ENCODE peak calls at places on chromosomes 16 and 17, in four cellular contexts. U is A549, K is HCT116, W is H1. V is an unnamed sample.

GRCh38 chr16:34078697-34079096 is 619.3 kb downstream of the TP53TG3F start:
- DNase-seq in U (no peak), K (no peak), W (no peak), V (peak)

GRCh38 chr17:80845121-80845862 is 146.3 kb upstream of the CHMP6 start:
- DNase-seq in U (no peak), K (no peak), W (no peak), V (no peak)

GRCh38 chr17:6070280-6070894 is at the start of gene WSCD1:
- DNase-seq in U (peak), K (no peak), W (no peak), V (no peak)

GRCh38 chr16:21283521-21284289 is 5.6 kb upstream of the CRYM start:
- DNase-seq in U (peak), K (no peak), W (peak), V (peak)

GRCh38 chr16:74480150-74481029 is 59.1 kb upstream of the CLEC18B start:
- DNase-seq in U (peak), K (peak), W (no peak), V (no peak)

GRCh38 chr16:67861877-67862276 is 11.0 kb upstream of the EDC4 start:
- DNase-seq in U (no peak), K (no peak), W (no peak), V (no peak)

GRCh38 chr16:66961065-66961744 is at the start of gene CES3:
- DNase-seq in U (peak), K (peak), W (peak), V (peak)

GRCh38 chr16:68444058-68444657 is 4.2 kb downstream of the SMPD3 start:
- DNase-seq in U (no peak), K (no peak), W (no peak), V (peak)

GRCh38 chr16:24609740-24610420 is 70.5 kb downstream of the RBBP6 start:
- DNase-seq in U (no peak), K (no peak), W (no peak), V (peak)

GRCh38 chr16:3266873-3267537 is 10.6 kb upstream of the MEFV start:
- DNase-seq in U (peak), K (peak), W (no peak), V (peak)

DNA sequence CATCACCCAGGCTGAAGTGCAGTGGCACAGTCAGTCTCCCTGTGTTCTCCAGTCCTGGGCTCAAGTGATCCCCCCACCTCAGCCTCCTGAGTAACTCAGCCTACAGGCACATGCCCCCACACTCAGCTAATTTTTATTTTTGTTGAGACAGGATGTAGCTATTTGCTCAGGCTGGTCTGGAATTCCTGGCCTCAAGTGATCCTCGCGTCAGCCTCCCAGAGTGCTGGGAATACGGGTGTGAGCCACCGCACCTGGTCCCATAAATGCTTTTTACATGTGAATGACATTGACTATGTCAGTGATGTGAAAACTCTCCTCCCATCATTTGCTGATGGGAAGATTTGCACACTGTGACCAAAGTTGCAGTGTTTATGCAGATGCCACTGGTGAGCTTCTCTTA is 15.0 kb downstream of the PLCD3 start:
- DNase-seq in U (no peak), K (no peak), W (no peak), V (no peak)
- TF ChIP-seq MAX in U (no peak), K (no peak), W (no peak), V (no peak)

DNA sequence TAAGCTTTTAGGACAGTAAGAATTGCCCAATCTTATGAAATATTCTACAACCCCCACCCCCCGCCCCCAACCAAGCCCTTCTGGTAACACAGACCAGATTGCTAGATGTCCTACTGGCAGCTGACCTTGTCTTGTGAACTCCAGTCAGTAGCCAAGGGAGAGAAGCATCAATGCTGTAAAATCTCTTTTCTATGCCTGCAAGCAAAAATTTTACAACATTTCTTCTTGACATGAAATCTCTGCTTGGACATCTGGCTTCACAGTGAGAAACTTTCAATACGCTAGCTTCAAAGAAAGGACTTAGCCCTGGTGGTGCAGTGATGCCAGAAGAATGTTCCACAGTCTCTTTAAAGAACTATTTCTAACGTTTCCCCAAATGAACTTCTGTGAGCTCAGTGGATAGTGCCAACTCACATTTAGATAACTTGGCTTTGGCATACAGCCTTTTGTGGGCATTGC is 169.3 kb upstream of the AXIN2 start:
- DNase-seq in U (no peak), K (no peak), W (no peak), V (no peak)
- H3K27ac ChIP-seq in U (no peak), K (no peak), W (no peak), V (no peak)

GRCh38 chr16:72401079-72401361 is 229.1 kb upstream of the PMFBP1 start:
- DNase-seq in U (no peak), K (no peak), W (no peak), V (no peak)

GRCh38 chr16:72399811-72400210 is 227.9 kb upstream of the PMFBP1 start:
- DNase-seq in U (no peak), K (no peak), W (no peak), V (no peak)

GRCh38 chr16:72406390-72406789 is 234.4 kb upstream of the PMFBP1 start:
- DNase-seq in U (no peak), K (no peak), W (no peak), V (no peak)

GRCh38 chr16:72404299-72404698 is 232.3 kb upstream of the PMFBP1 start:
- DNase-seq in U (no peak), K (no peak), W (no peak), V (no peak)

DNA sequence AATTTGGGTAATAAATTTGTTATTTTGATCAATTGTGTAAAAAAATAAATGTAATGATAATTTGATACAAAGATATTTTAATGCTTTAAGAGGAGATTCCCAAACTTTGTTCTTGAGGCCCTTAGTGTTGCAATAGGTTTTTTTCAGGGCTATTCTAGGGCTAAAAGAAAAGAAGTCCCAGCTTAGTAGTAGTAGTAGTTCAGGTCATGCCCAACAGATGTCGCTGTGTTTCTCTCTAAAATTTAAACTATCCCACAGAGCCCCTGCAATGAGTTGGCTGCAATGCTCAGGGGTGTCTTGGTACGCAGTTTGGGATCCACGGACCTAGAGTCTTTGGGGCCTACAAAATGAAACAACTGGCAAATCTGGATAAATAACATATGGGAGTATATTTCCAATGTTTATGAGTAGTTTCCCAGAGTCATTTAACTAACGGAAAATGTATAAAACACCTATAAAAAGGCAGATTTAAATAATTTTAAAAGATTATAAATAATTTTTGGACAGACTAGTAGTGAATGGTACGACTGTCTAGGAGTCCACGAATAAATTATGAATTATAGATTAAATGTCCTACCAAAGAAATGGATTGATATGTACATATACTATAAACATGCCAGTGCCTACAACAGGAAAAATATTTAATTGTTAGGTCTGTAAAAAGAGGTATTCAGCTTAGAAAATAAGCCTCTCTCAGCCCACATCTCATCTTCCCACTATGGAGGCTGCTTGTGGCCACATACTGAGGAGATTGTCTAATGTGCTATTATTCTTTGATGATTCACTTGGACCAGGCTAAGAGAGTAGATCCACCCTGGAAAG is 228.5 kb upstream of the PMFBP1 start:
- DNase-seq in U (peak), K (peak), W (no peak), V (peak)
- TF ChIP-seq MAX in U (no peak), K (no peak), W (no peak), V (no peak)

DNA sequence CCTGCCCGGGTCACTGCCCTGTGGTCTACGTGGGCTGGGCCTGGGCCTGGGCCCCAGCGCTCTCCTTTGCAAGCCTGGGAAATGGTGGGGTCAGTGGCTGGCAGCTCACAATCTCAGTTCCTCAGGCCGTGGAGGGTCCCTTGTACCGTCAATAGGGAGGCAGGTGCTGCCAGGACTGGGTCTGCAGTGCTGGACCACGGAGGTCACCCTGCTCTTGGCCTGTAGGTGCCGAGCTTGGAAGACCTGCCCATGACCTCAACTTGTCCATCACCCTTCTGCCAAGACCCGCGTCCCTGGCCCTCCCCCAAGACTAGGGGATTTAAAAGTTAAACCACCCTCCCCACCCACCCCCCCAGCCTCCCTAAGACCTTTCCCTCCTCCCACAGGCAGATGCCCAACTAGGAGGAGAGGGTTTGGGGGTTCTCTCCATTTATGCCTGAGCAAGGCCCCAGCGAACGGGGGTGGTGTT is 2.5 kb downstream of the TBX2 start:
- DNase-seq in U (no peak), K (no peak), W (no peak), V (no peak)
- H3K27ac ChIP-seq in U (no peak), K (no peak), W (no peak), V (no peak)

GRCh38 chr16:19783847-19784736 is 66.0 kb downstream of the IQCK start:
- DNase-seq in U (no peak), K (no peak), W (no peak), V (no peak)
- TF ChIP-seq MAX in U (no peak), K (no peak), W (no peak), V (no peak)

DNA sequence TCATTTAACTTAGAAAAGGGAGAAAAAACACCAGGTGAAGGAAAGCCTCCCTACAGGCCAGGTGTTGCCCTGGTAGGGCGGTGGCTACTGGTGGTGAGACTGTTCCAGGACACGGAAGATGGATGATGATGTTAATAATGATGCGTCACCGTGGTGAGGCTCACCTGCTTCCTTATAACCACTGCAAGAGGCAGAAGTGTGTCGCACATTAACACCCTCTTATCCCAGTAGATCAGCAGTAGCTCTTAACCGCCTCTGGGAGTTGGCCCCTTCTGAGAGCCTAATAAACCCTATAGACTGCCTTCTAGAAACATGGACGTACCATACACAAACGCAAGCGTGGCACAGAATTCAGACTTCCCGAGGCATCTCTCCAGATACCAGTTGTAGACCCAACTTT is 7.8 kb downstream of the BFAR start:
- DNase-seq in U (no peak), K (no peak), W (no peak), V (no peak)
- H3K27ac ChIP-seq in U (no peak), K (no peak), W (no peak), V (no peak)

DNA sequence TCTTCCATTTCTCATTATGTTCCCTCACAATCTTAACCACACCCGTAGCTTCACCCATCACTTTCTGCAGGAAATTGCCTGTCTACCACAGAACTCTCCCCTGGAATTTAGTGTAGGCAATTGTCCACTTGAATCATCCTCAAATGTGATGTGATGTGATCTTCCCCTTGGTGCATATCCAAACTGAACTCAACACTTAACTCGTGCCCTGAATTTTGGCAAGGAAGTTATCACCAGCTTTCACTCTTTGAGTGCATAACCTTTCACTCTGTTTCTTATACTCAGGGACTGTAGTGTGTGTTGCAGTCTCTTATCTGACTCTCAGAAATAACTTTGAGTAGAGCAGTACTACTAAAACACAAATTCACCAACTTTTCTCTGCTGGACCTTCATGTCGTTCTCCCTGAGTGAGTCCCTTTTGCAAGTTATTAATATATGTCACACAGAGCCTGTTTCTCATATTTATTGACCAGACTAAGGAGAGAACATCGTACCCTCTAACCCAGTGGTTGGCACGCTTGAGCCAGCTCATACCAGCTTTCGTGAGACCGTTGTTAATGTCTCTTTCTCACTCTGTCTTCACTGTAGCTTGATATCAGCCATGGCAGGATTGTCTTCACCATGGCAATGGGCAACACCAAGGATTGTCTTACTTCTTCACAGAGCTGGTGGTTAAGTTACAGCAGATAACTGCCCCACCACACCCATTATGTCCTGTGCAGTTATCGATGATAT is 558.9 kb upstream of the HSBP1 start:
- DNase-seq in U (no peak), K (no peak), W (no peak), V (no peak)
- TF ChIP-seq MAX in U (no peak), K (no peak), W (no peak), V (no peak)

GRCh38 chr17:35025541-35025940 is 38.0 kb downstream of the RFFL start:
- DNase-seq in U (no peak), K (no peak), W (no peak), V (no peak)

GRCh38 chr17:35028531-35029262 is 34.8 kb downstream of the RFFL start:
- DNase-seq in U (no peak), K (no peak), W (no peak), V (peak)

DNA sequence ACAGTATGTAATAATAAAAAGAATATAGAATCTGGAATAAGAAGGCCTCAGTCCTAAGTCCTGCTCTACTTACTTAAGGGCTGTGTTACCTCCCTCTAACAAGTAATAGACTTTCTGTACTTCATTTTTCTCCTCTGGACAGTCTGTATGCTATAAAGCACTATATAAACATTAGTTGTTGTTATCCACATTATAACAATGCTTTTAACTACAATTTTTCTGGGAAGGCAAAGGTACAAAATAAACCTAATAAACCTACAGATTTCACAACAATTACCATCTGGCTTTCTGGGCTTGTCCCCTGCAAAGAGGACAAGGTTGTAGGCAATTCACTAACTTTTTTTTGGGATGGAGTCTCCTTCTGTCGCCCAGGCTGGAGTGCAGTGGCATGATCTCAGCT is 32.7 kb downstream of the RFFL start:
- DNase-seq in U (no peak), K (no peak), W (no peak), V (no peak)
- H3K27ac ChIP-seq in U (no peak), K (no peak), W (no peak), V (no peak)

GRCh38 chr16:11005611-11005975 is 61.2 kb downstream of the CLEC16A start:
- DNase-seq in U (no peak), K (no peak), W (no peak), V (no peak)

GRCh38 chr16:11004957-11005610 is 60.7 kb downstream of the CLEC16A start:
- DNase-seq in U (no peak), K (no peak), W (no peak), V (no peak)

GRCh38 chr16:11007714-11008240 is 63.4 kb downstream of the CLEC16A start:
- DNase-seq in U (no peak), K (no peak), W (no peak), V (no peak)

GRCh38 chr16:11004351-11004750 is 60.0 kb downstream of the CLEC16A start:
- DNase-seq in U (no peak), K (no peak), W (no peak), V (no peak)

GRCh38 chr16:11006666-11007065 is 62.3 kb downstream of the CLEC16A start:
- DNase-seq in U (no peak), K (no peak), W (no peak), V (no peak)
- TF ChIP-seq MAX in U (no peak), K (no peak), W (no peak), V (no peak)

GRCh38 chr17:64056269-64057005 is 36.0 kb upstream of the ICAM2 start:
- DNase-seq in U (no peak), K (no peak), W (peak), V (no peak)
- H3K27ac ChIP-seq in U (no peak), K (no peak), W (no peak), V (no peak)